ENCODE peak calls at places on chromosome 3, in five cellular contexts. A is stimulated activated CD4-positive, alpha-beta T cell treated with anti-CD3 and anti-CD28 coated beads, Interleukin-12 subunit alpha, Interleukin-12 subunit beta, amount 100 ng/mL, for 4 hours; E is HTR-8/SVneo; S is NCI-H510A treated with DMSO at 0.1 percent for 48 hours; P is cardiac fibroblast. R is an unnamed sample.

GRCh38 chr3:197908957-197909701 is 40.9 kb upstream of the RPL35A start:
- DNase-seq in A (no peak), E (no peak), P (no peak), S (no peak), R (no peak)

GRCh38 chr3:195032106-195032759 is 238.7 kb downstream of the XXYLT1 start:
- DNase-seq in E (no peak), S (peak; percentile 96), P (no peak), A (no peak), R (peak; percentile 54)

GRCh38 chr3:118960876-118961275 is 73.8 kb downstream of the IGSF11 start:
- DNase-seq in A (no peak), E (no peak), P (no peak), S (no peak), R (no peak)

GRCh38 chr3:184168363-184169120 is 6.1 kb upstream of the AP2M1 start:
- DNase-seq in P (peak; percentile 81), A (no peak), E (peak; percentile 57), S (no peak), R (no peak)

GRCh38 chr3:49805884-49806701 is 3.0 kb downstream of the INKA1 start:
- DNase-seq in A (no peak), E (no peak), P (peak; percentile 21), S (no peak), R (no peak)

GRCh38 chr3:71262368-71263265 is 320.9 kb downstream of the FOXP1 start:
- DNase-seq in P (no peak), E (no peak), A (no peak), S (no peak), R (no peak)

GRCh38 chr3:174651951-174652350 is 207.2 kb upstream of the NAALADL2 start:
- DNase-seq in S (no peak), P (no peak), A (no peak), E (no peak), R (no peak)

GRCh38 chr3:21477896-21478295 is 273.1 kb downstream of the ZNF385D start:
- DNase-seq in P (peak; percentile 28), E (no peak), S (no peak), A (no peak), R (no peak)

GRCh38 chr3:65894679-65895078 is 144.0 kb downstream of the MAGI1 start:
- DNase-seq in S (no peak), A (no peak), E (no peak), P (peak; percentile 86), R (no peak)

GRCh38 chr3:45635475-45636256 is 41.1 kb downstream of the LIMD1 start:
- DNase-seq in P (peak; percentile 93), E (peak; percentile 84), S (no peak), A (no peak), R (no peak)

GRCh38 chr3:188979669-188980311 is 192.0 kb upstream of the TPRG1 start:
- DNase-seq in E (no peak), S (no peak), A (no peak), P (no peak), R (no peak)

GRCh38 chr3:31166249-31166885 is 271.9 kb upstream of the GADL1 start:
- DNase-seq in E (no peak), P (peak; percentile 90), A (no peak), S (no peak), R (no peak)

GRCh38 chr3:157176108-157176507 is 16.2 kb upstream of the CCNL1 start:
- DNase-seq in A (no peak), S (no peak), E (no peak), P (peak; percentile 38), R (no peak)

GRCh38 chr3:115693868-115694267 is 70.6 kb downstream of the GAP43 start:
- DNase-seq in A (no peak), E (no peak), S (peak; percentile 44), P (no peak), R (no peak)

GRCh38 chr3:12832350-12833225 is 8.8 kb downstream of the RPL32 start:
- DNase-seq in P (no peak), S (no peak), E (no peak), A (no peak), R (no peak)

GRCh38 chr3:41900265-41900664 is 61.6 kb downstream of the ULK4 start:
- DNase-seq in A (no peak), E (peak; percentile 9), S (no peak), P (peak; percentile 27), R (no peak)

GRCh38 chr3:28792604-28793003 is 444.0 kb upstream of the AZI2 start:
- DNase-seq in E (no peak), S (no peak), A (no peak), P (no peak), R (no peak)

GRCh38 chr3:152257246-152258074 is 11.3 kb upstream of the MBNL1 start:
- DNase-seq in S (no peak), P (peak; percentile 67), E (no peak), A (no peak), R (no peak)

GRCh38 chr3:135792174-135792573 is 173.4 kb upstream of the PPP2R3A start:
- DNase-seq in P (no peak), A (no peak), S (no peak), E (no peak), R (no peak)

GRCh38 chr3:136193273-136194043 is 2.7 kb downstream of the MSL2 start:
- DNase-seq in P (peak; percentile 27), E (no peak), S (no peak), A (no peak), R (no peak)

GRCh38 chr3:29441020-29441324 is 160.1 kb downstream of the RBMS3 start:
- DNase-seq in E (peak; percentile 23), S (peak; percentile 52), P (no peak), A (no peak), R (no peak)

GRCh38 chr3:195057716-195058115 is 213.2 kb downstream of the XXYLT1 start:
- DNase-seq in A (no peak), E (no peak), P (no peak), S (no peak), R (no peak)

GRCh38 chr3:190577225-190577624 is 63.3 kb downstream of the IL1RAP start:
- DNase-seq in S (no peak), E (no peak), A (no peak), P (no peak), R (no peak)

GRCh38 chr3:177358968-177359600 is 161.8 kb upstream of the TBL1XR1 start:
- DNase-seq in P (peak; percentile 27), A (peak; percentile 28), S (peak; percentile 28), E (no peak), R (no peak)

GRCh38 chr3:73623996-73624362 is 762 bp downstream of the PDZRN3 start:
- DNase-seq in A (no peak), E (no peak), S (peak; percentile 30), P (peak; percentile 60), R (no peak)

GRCh38 chr3:23845361-23845760 is 39.6 kb downstream of the UBE2E1 start:
- DNase-seq in S (no peak), P (no peak), E (no peak), A (no peak), R (no peak)

GRCh38 chr3:67292356-67293225 is 294.5 kb downstream of the KBTBD8 start:
- DNase-seq in S (no peak), A (no peak), P (no peak), E (no peak), R (no peak)

GRCh38 chr3:126446791-126447190 is 28.9 kb downstream of the ZXDC start:
- DNase-seq in A (no peak), E (no peak), S (no peak), P (no peak), R (no peak)

GRCh38 chr3:126396536-126396935 is 1.8 kb downstream of the CFAP100 start:
- DNase-seq in A (no peak), P (no peak), S (no peak), E (no peak), R (no peak)

GRCh38 chr3:31945738-31946052 is 35.4 kb downstream of the OSBPL10 start:
- DNase-seq in P (peak; percentile 87), S (no peak), E (no peak), A (no peak), R (no peak)

GRCh38 chr3:63814300-63814699 is 4.8 kb upstream of the C3orf49 start:
- DNase-seq in P (peak; percentile 14), S (no peak), A (no peak), E (no peak), R (no peak)

GRCh38 chr3:122918576-122919290 is 108.8 kb downstream of the SEMA5B start:
- DNase-seq in A (no peak), S (no peak), E (no peak), P (peak; percentile 10), R (no peak)

GRCh38 chr3:182241777-182242556 is 530.2 kb downstream of the SOX2 start:
- DNase-seq in E (no peak), S (no peak), A (no peak), P (peak; percentile 3), R (no peak)

GRCh38 chr3:138463724-138464489 is 29.5 kb downstream of the ESYT3 start:
- DNase-seq in S (no peak), E (no peak), P (no peak), A (no peak), R (no peak)

R was measured in NCI-H2029 treated with DMSO at 0.1 percent for 48 hours.